ENCODE peak calls at places on chromosomes 12 and 14, in eight cellular contexts. F is ovary, I is K562, N is sigmoid colon, X is gastrocnemius medialis, E is heart left ventricle, D is A549, P is esophagus squamous epithelium. Z is an unnamed sample.

GRCh38 chr14:22536853-22537338 is 52.1 kb downstream of the DAD1 start:
- DNase-seq in X (peak), F (peak), N (peak), I (peak), D (peak), P (no peak), E (peak), Z (no peak)

GRCh38 chr14:99579077-99579836 is 24.8 kb downstream of the CCDC85C start:
- DNase-seq in N (no peak), E (no peak), F (no peak), D (no peak), I (no peak), P (no peak), X (no peak), Z (peak)

GRCh38 chr12:39375206-39375808 is 67.6 kb downstream of the KIF21A start:
- DNase-seq in I (no peak), N (no peak), F (no peak), X (no peak), D (no peak), P (no peak), E (no peak), Z (no peak)

GRCh38 chr14:43803076-43803689 is 703.9 kb downstream of the FSCB start:
- DNase-seq in E (no peak), X (no peak), F (no peak), D (no peak), N (no peak), P (no peak), I (no peak), Z (no peak)

GRCh38 chr14:59585891-59586554 is 9.4 kb upstream of the CCDC175 start:
- DNase-seq in P (no peak), N (no peak), D (no peak), E (no peak), X (no peak), I (no peak), F (no peak), Z (no peak)

GRCh38 chr12:69061574-69061973 is 128.6 kb upstream of the CPM start:
- DNase-seq in N (no peak), E (no peak), X (no peak), D (no peak), F (no peak), P (no peak), I (no peak), Z (no peak)

GRCh38 chr12:76450690-76451089 is 102.5 kb upstream of the BBS10 start:
- DNase-seq in X (no peak), I (peak), P (no peak), D (peak), F (no peak), N (no peak), E (no peak), Z (no peak)

GRCh38 chr12:9760699-9761406 is at the start of gene CD69:
- DNase-seq in N (no peak), F (no peak), X (no peak), E (no peak), I (peak), P (no peak), D (no peak), Z (peak)

GRCh38 chr12:104733717-104734175 is 224.3 kb downstream of the SLC41A2 start:
- DNase-seq in X (no peak), I (peak), F (no peak), D (no peak), E (no peak), N (no peak), P (no peak), Z (no peak)

GRCh38 chr12:2624543-2625266 is 170.1 kb upstream of the FKBP4 start:
- DNase-seq in I (peak), N (no peak), F (no peak), P (no peak), X (no peak), E (no peak), D (no peak), Z (no peak)

GRCh38 chr12:113732916-113733315 is 233.2 kb downstream of the RBM19 start:
- DNase-seq in N (no peak), D (no peak), F (no peak), E (no peak), X (no peak), I (no peak), P (no peak), Z (no peak)

GRCh38 chr12:25852792-25853191 is 105.7 kb upstream of the RASSF8 start:
- DNase-seq in E (no peak), D (no peak), F (no peak), X (no peak), I (no peak), N (no peak), P (no peak), Z (no peak)

GRCh38 chr12:11895421-11896064 is 175.2 kb upstream of the BCL2L14 start:
- DNase-seq in P (no peak), D (no peak), I (no peak), F (no peak), E (no peak), N (no peak), X (no peak), Z (no peak)

GRCh38 chr12:39505025-39505424 is 62.1 kb upstream of the KIF21A start:
- DNase-seq in I (no peak), P (no peak), D (no peak), N (no peak), E (no peak), X (no peak), F (no peak), Z (no peak)

GRCh38 chr14:100025111-100025510 is 40.1 kb upstream of the EVL start:
- DNase-seq in I (peak), D (peak), X (peak), E (no peak), P (no peak), N (no peak), F (no peak), Z (no peak)

GRCh38 chr14:74510955-74511354 is 17.4 kb downstream of the ISCA2 start:
- DNase-seq in D (no peak), F (no peak), P (no peak), N (peak), I (no peak), X (no peak), E (no peak), Z (no peak)

GRCh38 chr14:94040247-94040646 is 14.1 kb downstream of the OTUB2 start:
- DNase-seq in I (no peak), N (no peak), D (no peak), P (no peak), X (no peak), F (no peak), E (no peak), Z (no peak)

GRCh38 chr14:54782803-54783659 is 119.6 kb downstream of the GCH1 start:
- DNase-seq in E (no peak), F (no peak), I (no peak), D (no peak), X (no peak), P (no peak), N (peak), Z (no peak)

GRCh38 chr12:3214508-3215365 is 137.6 kb downstream of the TSPAN9 start:
- DNase-seq in P (no peak), I (no peak), E (no peak), F (no peak), N (no peak), X (no peak), D (no peak), Z (peak)

GRCh38 chr14:54975856-54976255 is 51.0 kb downstream of the WDHD1 start:
- DNase-seq in D (no peak), I (no peak), P (no peak), E (no peak), N (no peak), F (no peak), X (no peak), Z (no peak)

GRCh38 chr12:94151577-94151976 is 3.2 kb downstream of the PLXNC1 start:
- DNase-seq in P (no peak), X (no peak), I (no peak), F (no peak), D (no peak), E (no peak), N (no peak), Z (no peak)

GRCh38 chr14:83170165-83170564 is 1636.5 kb upstream of the SEL1L start:
- DNase-seq in N (no peak), F (no peak), D (no peak), X (no peak), P (no peak), I (no peak), E (no peak), Z (no peak)

GRCh38 chr12:3994500-3994899 is 121.3 kb upstream of the PARP11 start:
- DNase-seq in D (no peak), E (no peak), N (no peak), X (no peak), P (no peak), I (no peak), F (no peak), Z (no peak)

GRCh38 chr12:22234561-22234960 is 99.9 kb downstream of the ST8SIA1 start:
- DNase-seq in D (no peak), E (no peak), I (no peak), X (no peak), N (no peak), P (no peak), F (no peak), Z (no peak)

GRCh38 chr14:61602733-61603077 is 92.6 kb upstream of the HIF1A start:
- DNase-seq in P (no peak), N (no peak), X (no peak), I (no peak), D (no peak), E (no peak), F (no peak), Z (no peak)

DNA sequence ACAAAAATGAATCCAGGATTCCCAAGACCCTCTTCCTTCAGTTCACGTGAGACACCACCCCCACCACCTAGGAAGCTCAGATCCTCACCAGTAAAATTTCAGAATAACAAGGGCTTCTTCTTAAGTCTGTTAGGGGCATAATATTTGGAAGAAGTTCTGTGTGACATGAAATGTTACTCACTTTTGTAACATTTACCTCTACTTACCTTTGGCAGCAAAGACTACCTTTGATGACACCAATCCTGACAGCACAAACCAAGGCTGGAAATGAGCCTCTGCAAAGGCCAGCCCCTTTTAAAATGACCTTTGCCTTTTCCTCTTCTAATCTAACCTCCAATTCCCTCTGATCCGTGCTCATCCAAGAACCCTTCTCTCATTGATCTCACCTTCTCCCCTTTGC is 19.4 kb upstream of the KRT77 start:
- DNase-seq in E (no peak), P (no peak), I (no peak), N (no peak), D (no peak), F (no peak), X (no peak), Z (no peak)
- H3K27ac ChIP-seq in E (no peak), P (no peak), I (no peak), N (no peak), D (no peak), F (no peak), X (no peak), Z (no peak)

GRCh38 chr14:103343164-103343879 is 9.3 kb downstream of the EIF5 start:
- DNase-seq in D (no peak), X (no peak), E (no peak), I (peak), F (no peak), N (no peak), P (no peak), Z (no peak)

GRCh38 chr14:103348154-103348553 is 14.1 kb downstream of the EIF5 start:
- DNase-seq in E (no peak), I (no peak), P (no peak), X (no peak), N (no peak), F (no peak), D (no peak), Z (no peak)

GRCh38 chr14:103347091-103347815 is 13.2 kb downstream of the EIF5 start:
- DNase-seq in D (no peak), E (no peak), I (no peak), X (no peak), N (no peak), P (no peak), F (no peak), Z (no peak)

GRCh38 chr14:103343905-103344797 is 10.1 kb downstream of the EIF5 start:
- DNase-seq in N (no peak), D (no peak), E (no peak), P (no peak), F (no peak), X (no peak), I (no peak), Z (no peak)

DNA sequence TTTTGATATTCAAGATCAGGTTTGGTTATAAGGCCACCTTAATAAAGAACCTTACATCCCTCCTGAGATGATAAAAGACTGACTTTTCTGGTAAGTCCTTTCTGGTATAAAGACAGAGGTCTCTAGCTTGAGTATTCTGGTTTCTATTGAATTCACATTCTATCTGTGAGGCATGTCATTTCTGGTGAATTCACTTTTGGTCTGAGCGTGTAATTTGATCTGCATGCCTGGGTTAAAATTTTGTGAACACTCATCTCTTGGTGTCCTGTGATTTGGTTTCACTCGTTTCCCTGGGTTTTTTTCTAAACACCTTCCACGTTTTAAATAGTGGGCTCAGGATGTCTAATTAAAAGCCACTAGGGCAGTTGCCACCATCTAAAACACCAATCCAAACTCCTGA is 12.2 kb downstream of the EIF5 start:
- DNase-seq in P (no peak), D (no peak), E (no peak), N (no peak), X (no peak), F (no peak), I (no peak), Z (no peak)
- TF ChIP-seq POLR2A in P (no peak), D (no peak), E (no peak), N (no peak), X (no peak), F (no peak), I (no peak), Z (no peak)

GRCh38 chr12:28618171-28618570 is 427.9 kb downstream of the CCDC91 start:
- DNase-seq in D (no peak), I (no peak), P (no peak), X (no peak), E (no peak), F (no peak), N (no peak), Z (no peak)
- TF ChIP-seq CTCF in D (no peak), I (no peak), P (no peak), X (no peak), E (no peak), F (no peak), N (no peak), Z (no peak)

GRCh38 chr14:89337161-89337560 is 79.9 kb downstream of the FOXN3 start:
- DNase-seq in F (no peak), D (no peak), E (no peak), I (no peak), P (no peak), X (no peak), N (no peak), Z (no peak)

GRCh38 chr14:89337912-89338311 is 79.1 kb downstream of the FOXN3 start:
- DNase-seq in P (no peak), F (no peak), D (no peak), I (no peak), N (peak), X (peak), E (peak), Z (no peak)

GRCh38 chr14:89339158-89339557 is 77.9 kb downstream of the FOXN3 start:
- DNase-seq in F (no peak), P (no peak), I (no peak), D (no peak), N (no peak), E (no peak), X (no peak), Z (no peak)

GRCh38 chr14:89339579-89339978 is 77.5 kb downstream of the FOXN3 start:
- DNase-seq in X (no peak), P (no peak), N (no peak), E (no peak), F (no peak), I (no peak), D (no peak), Z (no peak)

GRCh38 chr14:89336338-89336737 is 80.7 kb downstream of the FOXN3 start:
- DNase-seq in N (no peak), D (no peak), E (no peak), I (no peak), P (no peak), F (no peak), X (no peak), Z (no peak)
- H3K27ac ChIP-seq in N (no peak), D (no peak), E (no peak), I (no peak), P (no peak), F (peak), X (no peak), Z (no peak)

Z was measured in thyroid gland.